ENCODE peak calls at places on chromosome 20, in nine cellular contexts. Q, E, J, X, A, P, U, B and T are unnamed samples.
A peak's percentile ranks its signal among the peaks of the same experiment; 100 is the strongest.

GRCh38 chr20:16929756-16930155 is 181.6 kb downstream of the OTOR start:
- DNase-seq in U (no peak), J (no peak), E (no peak), X (no peak), Q (no peak), P (no peak), A (no peak), B (no peak), T (no peak)

GRCh38 chr20:33945391-33946079 is 48.2 kb upstream of the RALY start:
- DNase-seq in X (no peak), A (no peak), J (no peak), Q (peak; percentile 11), B (no peak), E (no peak), U (no peak), P (no peak), T (peak; percentile 60)

GRCh38 chr20:46943861-46944591 is 49.4 kb downstream of the EYA2 start:
- DNase-seq in P (no peak), J (no peak), Q (no peak), E (no peak), B (no peak), U (no peak), X (no peak), A (no peak), T (no peak)

GRCh38 chr20:22496817-22497216 is 87.6 kb downstream of the FOXA2 start:
- DNase-seq in B (no peak), Q (no peak), J (no peak), X (no peak), A (no peak), E (no peak), U (no peak), P (no peak), T (peak; percentile 20)

GRCh38 chr20:18795366-18795765 is 18.2 kb upstream of the SCP2D1 start:
- DNase-seq in A (no peak), B (no peak), E (no peak), J (no peak), U (no peak), X (no peak), P (no peak), Q (no peak), T (no peak)

GRCh38 chr20:54875307-54875706 is 399.9 kb downstream of the DOK5 start:
- DNase-seq in X (no peak), E (no peak), B (no peak), U (no peak), P (no peak), A (no peak), Q (no peak), J (no peak), T (no peak)

GRCh38 chr20:46332373-46333135 is 24.3 kb upstream of the CDH22 start:
- DNase-seq in Q (no peak), A (no peak), J (no peak), P (no peak), E (no peak), U (no peak), B (no peak), X (no peak), T (no peak)

GRCh38 chr20:57429579-57430202 is 38.5 kb downstream of the RBM38 start:
- DNase-seq in B (no peak), X (no peak), A (no peak), J (no peak), Q (peak; percentile 44), P (no peak), E (no peak), U (peak; percentile 2), T (peak; percentile 83)

GRCh38 chr20:1360094-1360493 is 31.2 kb upstream of the SDCBP2 start:
- DNase-seq in J (no peak), E (no peak), P (no peak), X (no peak), A (no peak), Q (no peak), B (no peak), U (no peak), T (no peak)
- TF ChIP-seq CTCF in J (no peak), E (no peak), P (no peak), X (no peak), A (no peak), Q (no peak), B (peak; percentile 19), U (no peak), T (no peak)

GRCh38 chr20:43514062-43514971 is 6.8 kb downstream of the L3MBTL1 start:
- DNase-seq in J (peak; percentile 100), U (peak; percentile 99), X (peak; percentile 96), P (peak; percentile 96), Q (no peak), B (peak; percentile 99), E (peak; percentile 98), A (peak; percentile 97), T (peak; percentile 100)
- H3K27ac ChIP-seq in J (peak overlapping the region; percentile 34), U (peak overlapping the region; percentile 39), X (peak overlapping the region; percentile 75), P (peak overlapping the region; percentile 57), Q (no peak overlapping the region), B (no peak overlapping the region), E (peak overlapping the region; percentile 80), A (peak overlapping the region; percentile 75), T (peak overlapping the region; percentile 67)

DNA sequence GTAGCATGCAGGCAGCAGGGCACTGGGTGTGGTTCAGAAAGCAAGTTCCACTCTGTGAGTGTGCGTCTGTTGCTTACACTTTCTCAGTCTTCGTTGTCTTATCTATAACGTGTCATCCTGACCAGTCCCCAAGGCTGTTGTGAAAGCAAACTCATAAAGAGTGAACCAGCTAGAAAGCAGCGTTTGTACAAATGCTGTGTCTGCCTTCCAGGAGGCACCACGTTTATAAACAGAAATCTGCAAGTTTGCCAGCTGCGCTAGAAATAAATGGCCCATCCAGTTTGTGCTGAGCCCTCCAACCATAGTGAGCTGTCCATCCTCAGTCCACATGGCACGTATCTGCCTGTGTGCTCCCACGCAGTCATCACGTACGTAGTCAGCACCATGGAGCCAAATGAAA is 180.7 kb downstream of the SYNDIG1 start:
- DNase-seq in Q (no peak), E (peak; percentile 40), A (no peak), X (no peak), B (no peak), P (no peak), J (no peak), U (no peak), T (no peak)
- TF ChIP-seq CTCF in Q (no peak), E (no peak), A (no peak), X (no peak), B (no peak), P (no peak), J (no peak), U (no peak), T (no peak)

DNA sequence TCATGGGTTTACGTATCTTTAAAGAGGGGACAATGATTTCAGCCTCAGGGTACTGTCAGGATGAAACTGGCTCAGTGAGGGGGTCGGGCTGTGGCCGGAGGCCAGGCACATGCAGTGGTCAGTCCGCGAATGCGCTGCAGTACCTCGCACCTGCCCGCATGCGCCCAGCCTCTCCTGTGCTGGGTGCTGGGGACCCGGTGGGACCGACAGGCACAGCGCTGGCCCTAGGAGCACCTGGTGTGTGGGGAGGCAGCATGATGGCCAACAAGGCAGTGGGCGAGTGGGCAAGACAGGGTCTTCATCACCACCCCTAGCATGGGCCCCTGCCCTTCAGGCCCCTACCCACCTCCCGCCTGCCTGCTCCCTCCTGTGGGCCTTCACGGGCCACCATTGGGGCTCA is 970 bp upstream of the CABLES2 start:
- DNase-seq in A (no peak), U (no peak), J (no peak), P (no peak), Q (no peak), X (no peak), B (no peak), E (no peak), T (no peak)
- H3K27ac ChIP-seq in A (no peak overlapping the region), U (no peak overlapping the region), J (peak overlapping the region; percentile 98), P (no peak overlapping the region), Q (peak overlapping the region; percentile 82), X (no peak overlapping the region), B (no peak overlapping the region), E (no peak overlapping the region), T (peak overlapping the region; percentile 80)